ENCODE peak calls at places on chromosome 10, in seven cellular contexts. One of them, this sample, is unnamed.
A peak's percentile ranks its signal among the peaks of the same experiment; 100 is the strongest.

GRCh38 chr10:111281516-111281915 is 204.7 kb downstream of the ADRA2A start:
- DNase-seq in astrocyte of the spinal cord: no peak
- DNase-seq in cardiac fibroblast: no peak
- DNase-seq in OCI-LY7: no peak
- DNase-seq in BJ: no peak
- DNase-seq in foreskin fibroblast: no peak
- DNase-seq in brain microvascular endothelial cell: no peak
- DNase-seq in this sample: no peak

GRCh38 chr10:7945469-7946187 is 108.9 kb upstream of the GATA3 start:
- DNase-seq in OCI-LY7: no peak
- DNase-seq in BJ: no peak
- DNase-seq in foreskin fibroblast: peak; percentile 51
- DNase-seq in astrocyte of the spinal cord: no peak
- DNase-seq in brain microvascular endothelial cell: peak; percentile 31
- DNase-seq in cardiac fibroblast: no peak
- DNase-seq in this sample: no peak

GRCh38 chr10:130013263-130013937 is 49.3 kb upstream of the EBF3 start:
- DNase-seq in brain microvascular endothelial cell: no peak
- DNase-seq in astrocyte of the spinal cord: no peak
- DNase-seq in BJ: no peak
- DNase-seq in cardiac fibroblast: no peak
- DNase-seq in OCI-LY7: no peak
- DNase-seq in foreskin fibroblast: no peak
- DNase-seq in this sample: no peak

GRCh38 chr10:113228570-113228969 is 278.5 kb downstream of the TCF7L2 start:
- DNase-seq in foreskin fibroblast: peak; percentile 5
- DNase-seq in cardiac fibroblast: peak; percentile 10
- DNase-seq in brain microvascular endothelial cell: peak; percentile 70
- DNase-seq in BJ: peak; percentile 23
- DNase-seq in astrocyte of the spinal cord: peak; percentile 77
- DNase-seq in OCI-LY7: no peak
- DNase-seq in this sample: peak; percentile 13

GRCh38 chr10:43221419-43222293 is 45.2 kb downstream of the RASGEF1A start:
- DNase-seq in cardiac fibroblast: no peak
- DNase-seq in BJ: no peak
- DNase-seq in astrocyte of the spinal cord: no peak
- DNase-seq in OCI-LY7: no peak
- DNase-seq in foreskin fibroblast: no peak
- DNase-seq in brain microvascular endothelial cell: no peak
- DNase-seq in this sample: no peak

GRCh38 chr10:129773359-129773990 is 190.6 kb downstream of the EBF3 start:
- DNase-seq in brain microvascular endothelial cell: no peak
- DNase-seq in cardiac fibroblast: no peak
- DNase-seq in OCI-LY7: no peak
- DNase-seq in BJ: no peak
- DNase-seq in astrocyte of the spinal cord: no peak
- DNase-seq in foreskin fibroblast: no peak
- DNase-seq in this sample: no peak

GRCh38 chr10:75250934-75251333 is 15.2 kb upstream of the COMTD1 start:
- DNase-seq in foreskin fibroblast: no peak
- DNase-seq in OCI-LY7: no peak
- DNase-seq in BJ: no peak
- DNase-seq in astrocyte of the spinal cord: no peak
- DNase-seq in cardiac fibroblast: no peak
- DNase-seq in brain microvascular endothelial cell: no peak
- DNase-seq in this sample: no peak

GRCh38 chr10:105650311-105650710 is 1009.2 kb downstream of the SORCS3 start:
- DNase-seq in brain microvascular endothelial cell: no peak
- DNase-seq in OCI-LY7: no peak
- DNase-seq in astrocyte of the spinal cord: no peak
- DNase-seq in cardiac fibroblast: no peak
- DNase-seq in BJ: no peak
- DNase-seq in foreskin fibroblast: no peak
- DNase-seq in this sample: no peak

GRCh38 chr10:128152741-128153583 is 26.7 kb upstream of the MKI67 start:
- DNase-seq in cardiac fibroblast: no peak
- DNase-seq in brain microvascular endothelial cell: no peak
- DNase-seq in BJ: no peak
- DNase-seq in astrocyte of the spinal cord: no peak
- DNase-seq in foreskin fibroblast: no peak
- DNase-seq in OCI-LY7: no peak
- DNase-seq in this sample: no peak

GRCh38 chr10:80506189-80506575 is 31.5 kb upstream of the SH2D4B start:
- DNase-seq in BJ: no peak
- DNase-seq in brain microvascular endothelial cell: peak; percentile 79
- DNase-seq in astrocyte of the spinal cord: peak; percentile 78
- DNase-seq in cardiac fibroblast: no peak
- DNase-seq in OCI-LY7: no peak
- DNase-seq in foreskin fibroblast: peak; percentile 27
- DNase-seq in this sample: no peak

GRCh38 chr10:105351187-105351586 is 710.1 kb downstream of the SORCS3 start:
- DNase-seq in BJ: no peak
- DNase-seq in foreskin fibroblast: no peak
- DNase-seq in brain microvascular endothelial cell: no peak
- DNase-seq in cardiac fibroblast: no peak
- DNase-seq in astrocyte of the spinal cord: no peak
- DNase-seq in OCI-LY7: no peak
- DNase-seq in this sample: no peak

GRCh38 chr10:7123719-7124118 is 287.1 kb downstream of the SFMBT2 start:
- DNase-seq in OCI-LY7: no peak
- DNase-seq in BJ: no peak
- DNase-seq in astrocyte of the spinal cord: no peak
- DNase-seq in cardiac fibroblast: no peak
- DNase-seq in foreskin fibroblast: no peak
- DNase-seq in brain microvascular endothelial cell: no peak
- DNase-seq in this sample: no peak

GRCh38 chr10:121405549-121405948 is 192.7 kb downstream of the FGFR2 start:
- DNase-seq in foreskin fibroblast: no peak
- DNase-seq in BJ: no peak
- DNase-seq in cardiac fibroblast: no peak
- DNase-seq in OCI-LY7: no peak
- DNase-seq in astrocyte of the spinal cord: no peak
- DNase-seq in brain microvascular endothelial cell: no peak
- DNase-seq in this sample: no peak

GRCh38 chr10:100520811-100521210 is 1.1 kb upstream of the SEC31B start:
- DNase-seq in OCI-LY7: no peak
- DNase-seq in foreskin fibroblast: peak; percentile 55
- DNase-seq in cardiac fibroblast: peak; percentile 58
- DNase-seq in brain microvascular endothelial cell: no peak
- DNase-seq in astrocyte of the spinal cord: peak; percentile 45
- DNase-seq in BJ: no peak
- DNase-seq in this sample: no peak

GRCh38 chr10:100516847-100517246 is 2.8 kb downstream of the SEC31B start:
- DNase-seq in brain microvascular endothelial cell: no peak
- DNase-seq in astrocyte of the spinal cord: no peak
- DNase-seq in BJ: no peak
- DNase-seq in cardiac fibroblast: no peak
- DNase-seq in OCI-LY7: no peak
- DNase-seq in foreskin fibroblast: no peak
- DNase-seq in this sample: no peak

GRCh38 chr10:100518761-100519241 is 860 bp downstream of the SEC31B start:
- DNase-seq in foreskin fibroblast: peak; percentile 65
- DNase-seq in BJ: no peak
- DNase-seq in astrocyte of the spinal cord: peak; percentile 67
- DNase-seq in cardiac fibroblast: peak; percentile 70
- DNase-seq in OCI-LY7: peak; percentile 51
- DNase-seq in brain microvascular endothelial cell: peak; percentile 74
- DNase-seq in this sample: no peak

GRCh38 chr10:100522107-100522811 is 2.6 kb upstream of the SEC31B start:
- DNase-seq in OCI-LY7: no peak
- DNase-seq in cardiac fibroblast: no peak
- DNase-seq in brain microvascular endothelial cell: no peak
- DNase-seq in BJ: no peak
- DNase-seq in astrocyte of the spinal cord: no peak
- DNase-seq in foreskin fibroblast: no peak
- DNase-seq in this sample: no peak

DNA sequence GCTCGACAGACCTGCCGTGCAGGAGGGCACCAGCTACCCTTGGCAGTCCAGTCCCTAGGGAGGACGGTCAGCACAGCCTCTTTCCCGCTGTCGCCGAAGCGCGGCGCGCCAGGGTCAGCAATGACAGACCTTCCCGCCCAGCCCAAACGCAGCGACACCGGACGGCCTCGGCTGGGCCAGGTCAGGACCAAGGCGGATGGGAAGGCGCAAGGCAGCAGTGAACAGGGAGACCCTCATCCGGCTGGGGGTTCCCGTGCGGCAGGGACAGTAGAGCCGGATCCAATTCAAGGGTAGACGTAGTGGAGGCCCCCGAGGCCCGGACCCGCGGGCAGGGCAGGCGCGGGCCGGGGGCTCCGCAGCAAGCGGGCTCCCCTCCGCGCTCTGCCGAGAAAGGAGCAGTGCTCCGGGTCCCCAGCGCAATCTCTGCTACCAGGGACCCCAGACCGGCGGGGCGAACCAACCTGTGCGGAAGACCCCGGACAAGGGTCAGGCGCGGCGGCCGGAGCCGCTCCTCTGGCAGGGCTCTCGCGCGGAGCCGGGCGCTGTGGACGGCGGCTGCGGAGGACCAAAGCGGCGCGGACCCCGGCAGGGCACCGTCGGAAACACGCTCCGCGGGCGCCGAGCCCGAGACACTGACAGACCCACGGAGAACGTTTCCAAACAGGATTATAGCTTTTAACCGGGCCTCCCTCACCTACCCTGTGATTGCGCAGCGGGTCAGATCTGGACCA is at the start of gene SEC31B:
- DNase-seq in astrocyte of the spinal cord: no peak
- DNase-seq in BJ: no peak
- DNase-seq in brain microvascular endothelial cell: no peak
- DNase-seq in foreskin fibroblast: no peak
- DNase-seq in cardiac fibroblast: no peak
- DNase-seq in OCI-LY7: no peak
- DNase-seq in this sample: no peak
- H3K4me3 ChIP-seq in astrocyte of the spinal cord: peak within 1 kb of the TSS; percentile 39
- H3K4me3 ChIP-seq in BJ: peak within 1 kb of the TSS; percentile 31
- H3K4me3 ChIP-seq in brain microvascular endothelial cell: peak within 1 kb of the TSS; percentile 57
- H3K4me3 ChIP-seq in foreskin fibroblast: peak within 1 kb of the TSS; percentile 39
- H3K4me3 ChIP-seq in cardiac fibroblast: peak within 1 kb of the TSS; percentile 35
- H3K4me3 ChIP-seq in OCI-LY7: no peak within 1 kb of the TSS
- H3K4me3 ChIP-seq in this sample: peak within 1 kb of the TSS; percentile 46

DNA sequence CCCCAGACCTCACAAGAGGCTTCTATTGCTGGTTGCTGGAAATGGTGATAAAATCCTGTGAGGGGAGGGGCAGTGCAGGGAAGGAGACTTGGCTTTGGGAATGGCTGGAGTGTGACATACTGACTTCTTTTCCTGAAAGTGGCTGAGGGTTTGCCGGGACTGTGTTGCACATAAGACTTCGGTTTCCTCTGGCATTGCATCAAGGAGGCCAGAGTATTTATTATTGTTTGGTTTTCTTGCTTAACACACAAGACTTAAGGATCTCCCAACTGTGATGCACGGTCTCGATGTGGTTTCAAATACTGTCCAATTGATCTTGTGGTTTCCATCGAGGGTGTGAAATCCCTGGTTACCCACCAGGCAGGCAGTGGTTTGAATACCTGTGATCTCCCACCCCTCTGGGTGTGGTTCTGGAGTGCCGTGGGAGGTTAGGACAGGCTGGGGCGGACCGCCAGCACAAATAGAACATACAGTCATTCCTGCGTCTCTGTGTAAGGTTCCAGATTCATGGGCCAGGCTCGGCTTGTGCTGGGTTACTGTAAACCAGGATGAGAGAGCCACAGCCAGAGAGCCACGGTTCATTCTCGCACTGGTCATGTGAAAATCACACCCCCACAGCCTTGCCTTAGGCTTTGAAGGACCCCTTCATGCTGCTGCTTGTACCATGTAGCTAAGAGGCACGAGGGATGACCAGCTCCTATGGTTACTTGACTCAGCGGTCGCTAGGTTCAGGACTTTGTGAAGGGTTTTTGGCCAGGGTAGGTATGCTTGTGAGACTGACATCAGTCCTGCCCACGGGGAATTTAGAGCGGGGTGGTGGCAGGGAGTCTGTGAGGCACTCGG is 39.2 kb downstream of the WBP1L start:
- DNase-seq in OCI-LY7: no peak
- DNase-seq in brain microvascular endothelial cell: peak; percentile 85
- DNase-seq in astrocyte of the spinal cord: peak; percentile 97
- DNase-seq in foreskin fibroblast: peak; percentile 24
- DNase-seq in cardiac fibroblast: peak; percentile 94
- DNase-seq in BJ: no peak
- DNase-seq in this sample: peak; percentile 92
- H3K4me3 ChIP-seq in OCI-LY7: no peak overlapping the region
- H3K4me3 ChIP-seq in brain microvascular endothelial cell: peak overlapping the region; percentile 9
- H3K4me3 ChIP-seq in astrocyte of the spinal cord: no peak overlapping the region
- H3K4me3 ChIP-seq in foreskin fibroblast: no peak overlapping the region
- H3K4me3 ChIP-seq in cardiac fibroblast: peak overlapping the region; percentile 8
- H3K4me3 ChIP-seq in BJ: no peak overlapping the region
- H3K4me3 ChIP-seq in this sample: no peak overlapping the region

GRCh38 chr10:31146496-31147219 is 115.0 kb upstream of the ZNF438 start:
- DNase-seq in OCI-LY7: no peak
- DNase-seq in foreskin fibroblast: peak; percentile 71
- DNase-seq in cardiac fibroblast: peak; percentile 81
- DNase-seq in brain microvascular endothelial cell: peak; percentile 73
- DNase-seq in astrocyte of the spinal cord: peak; percentile 83
- DNase-seq in BJ: peak; percentile 55
- DNase-seq in this sample: peak; percentile 87
- H3K4me3 ChIP-seq in OCI-LY7: no peak overlapping the region
- H3K4me3 ChIP-seq in foreskin fibroblast: no peak overlapping the region
- H3K4me3 ChIP-seq in cardiac fibroblast: no peak overlapping the region
- H3K4me3 ChIP-seq in brain microvascular endothelial cell: no peak overlapping the region
- H3K4me3 ChIP-seq in astrocyte of the spinal cord: no peak overlapping the region
- H3K4me3 ChIP-seq in BJ: no peak overlapping the region
- H3K4me3 ChIP-seq in this sample: no peak overlapping the region

DNA sequence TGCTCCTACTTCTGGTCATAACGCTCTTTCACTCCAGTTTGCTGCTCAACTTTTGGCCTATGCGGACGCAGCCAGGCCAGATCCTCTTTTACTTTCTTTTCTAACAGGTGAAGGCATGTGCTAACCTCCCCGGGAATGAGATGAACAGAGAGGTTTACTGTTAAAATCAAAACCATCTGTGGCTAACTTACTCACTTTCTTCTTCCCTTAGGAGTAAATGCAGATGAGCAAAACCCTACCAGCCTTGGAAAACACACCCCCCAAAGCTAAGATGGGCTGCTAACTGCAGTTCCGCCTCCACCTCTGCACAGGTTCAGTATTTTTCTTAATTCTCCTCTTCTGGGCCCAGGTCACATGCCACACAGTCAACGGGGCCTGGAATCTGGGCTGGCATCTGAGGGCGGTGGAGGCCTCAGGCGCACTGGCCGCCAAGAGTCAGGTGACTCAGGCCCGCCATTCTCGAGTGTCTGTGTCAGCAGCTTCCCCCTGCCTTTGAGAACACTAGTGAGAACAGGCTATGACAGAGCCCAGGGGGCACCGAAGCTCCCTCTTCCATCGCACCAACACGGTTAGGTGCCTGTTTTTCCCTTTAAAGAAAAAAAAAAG is 11.1 kb downstream of the FAM53B start:
- DNase-seq in brain microvascular endothelial cell: peak; percentile 37
- DNase-seq in cardiac fibroblast: peak; percentile 37
- DNase-seq in OCI-LY7: no peak
- DNase-seq in foreskin fibroblast: no peak
- DNase-seq in BJ: no peak
- DNase-seq in astrocyte of the spinal cord: peak; percentile 28
- DNase-seq in this sample: no peak
- H3K4me3 ChIP-seq in brain microvascular endothelial cell: no peak overlapping the region
- H3K4me3 ChIP-seq in cardiac fibroblast: no peak overlapping the region
- H3K4me3 ChIP-seq in OCI-LY7: no peak overlapping the region
- H3K4me3 ChIP-seq in foreskin fibroblast: no peak overlapping the region
- H3K4me3 ChIP-seq in BJ: no peak overlapping the region
- H3K4me3 ChIP-seq in astrocyte of the spinal cord: no peak overlapping the region
- H3K4me3 ChIP-seq in this sample: no peak overlapping the region